ENCODE peak calls at places on chromosomes 5 and 9, in seven cellular contexts. One of them, this sample, is unnamed.

GRCh38 chr9:13971910-13972655 is 341.9 kb downstream of the NFIB start:
- DNase-seq in ovary: no peak
- DNase-seq in lower leg skin: no peak
- DNase-seq in stomach: no peak
- DNase-seq in fibroblast of lung: no peak
- DNase-seq in endodermal cell: no peak
- DNase-seq in brain microvascular endothelial cell: no peak
- DNase-seq in this sample: no peak

GRCh38 chr5:132202711-132203463 is 24.8 kb downstream of the P4HA2 start:
- DNase-seq in ovary: no peak
- DNase-seq in lower leg skin: no peak
- DNase-seq in stomach: no peak
- DNase-seq in fibroblast of lung: no peak
- DNase-seq in endodermal cell: peak
- DNase-seq in brain microvascular endothelial cell: no peak
- DNase-seq in this sample: no peak

GRCh38 chr9:100554935-100555401 is 22.9 kb upstream of the CAVIN4 start:
- DNase-seq in ovary: no peak
- DNase-seq in lower leg skin: no peak
- DNase-seq in stomach: no peak
- DNase-seq in fibroblast of lung: peak
- DNase-seq in endodermal cell: no peak
- DNase-seq in brain microvascular endothelial cell: peak
- DNase-seq in this sample: peak

GRCh38 chr9:76302947-76303550 is 91.2 kb downstream of the RFK start:
- DNase-seq in ovary: no peak
- DNase-seq in lower leg skin: no peak
- DNase-seq in stomach: no peak
- DNase-seq in fibroblast of lung: peak
- DNase-seq in endodermal cell: no peak
- DNase-seq in brain microvascular endothelial cell: peak
- DNase-seq in this sample: peak

GRCh38 chr9:133148351-133149129 is 15.2 kb downstream of the GBGT1 start:
- DNase-seq in ovary: peak
- DNase-seq in lower leg skin: peak
- DNase-seq in stomach: peak
- DNase-seq in fibroblast of lung: peak
- DNase-seq in endodermal cell: peak
- DNase-seq in brain microvascular endothelial cell: no peak
- DNase-seq in this sample: peak

GRCh38 chr5:135353952-135354721 is 44.9 kb downstream of the MACROH2A1 start:
- DNase-seq in ovary: no peak
- DNase-seq in lower leg skin: no peak
- DNase-seq in stomach: no peak
- DNase-seq in fibroblast of lung: peak
- DNase-seq in endodermal cell: no peak
- DNase-seq in brain microvascular endothelial cell: peak
- DNase-seq in this sample: peak

GRCh38 chr5:1096792-1097191 is 15.1 kb downstream of the SLC12A7 start:
- DNase-seq in ovary: no peak
- DNase-seq in lower leg skin: no peak
- DNase-seq in stomach: no peak
- DNase-seq in fibroblast of lung: no peak
- DNase-seq in endodermal cell: no peak
- DNase-seq in brain microvascular endothelial cell: no peak
- DNase-seq in this sample: no peak

GRCh38 chr9:16223074-16223871 is 647.2 kb downstream of the BNC2 start:
- DNase-seq in ovary: no peak
- DNase-seq in lower leg skin: no peak
- DNase-seq in stomach: no peak
- DNase-seq in fibroblast of lung: peak
- DNase-seq in endodermal cell: no peak
- DNase-seq in brain microvascular endothelial cell: no peak
- DNase-seq in this sample: no peak

GRCh38 chr5:443239-444151 is 519 bp downstream of the EXOC3 start:
- DNase-seq in ovary: peak
- DNase-seq in lower leg skin: no peak
- DNase-seq in stomach: no peak
- DNase-seq in fibroblast of lung: no peak
- DNase-seq in endodermal cell: no peak
- DNase-seq in brain microvascular endothelial cell: no peak
- DNase-seq in this sample: no peak

GRCh38 chr9:116219686-116220085 is 66.1 kb downstream of the PAPPA start:
- DNase-seq in ovary: peak
- DNase-seq in lower leg skin: no peak
- DNase-seq in stomach: no peak
- DNase-seq in fibroblast of lung: no peak
- DNase-seq in endodermal cell: peak
- DNase-seq in brain microvascular endothelial cell: no peak
- DNase-seq in this sample: no peak

GRCh38 chr9:90795084-90795483 is 6.5 kb upstream of the SYK start:
- DNase-seq in ovary: no peak
- DNase-seq in lower leg skin: no peak
- DNase-seq in stomach: no peak
- DNase-seq in fibroblast of lung: no peak
- DNase-seq in endodermal cell: no peak
- DNase-seq in brain microvascular endothelial cell: no peak
- DNase-seq in this sample: no peak

GRCh38 chr5:128974567-128974966 is 9.3 kb downstream of the SLC27A6 start:
- DNase-seq in ovary: no peak
- DNase-seq in lower leg skin: no peak
- DNase-seq in stomach: no peak
- DNase-seq in fibroblast of lung: no peak
- DNase-seq in endodermal cell: no peak
- DNase-seq in brain microvascular endothelial cell: no peak
- DNase-seq in this sample: no peak

GRCh38 chr5:159456722-159457462 is 126.6 kb upstream of the IL12B start:
- DNase-seq in ovary: no peak
- DNase-seq in lower leg skin: no peak
- DNase-seq in stomach: no peak
- DNase-seq in fibroblast of lung: no peak
- DNase-seq in endodermal cell: peak
- DNase-seq in brain microvascular endothelial cell: no peak
- DNase-seq in this sample: peak

GRCh38 chr5:128644863-128645262 is 106.8 kb upstream of the FBN2 start:
- DNase-seq in ovary: no peak
- DNase-seq in lower leg skin: no peak
- DNase-seq in stomach: no peak
- DNase-seq in fibroblast of lung: peak
- DNase-seq in endodermal cell: no peak
- DNase-seq in brain microvascular endothelial cell: peak
- DNase-seq in this sample: peak

GRCh38 chr5:111111956-111112355 is 19.8 kb downstream of the WDR36 start:
- DNase-seq in ovary: no peak
- DNase-seq in lower leg skin: no peak
- DNase-seq in stomach: no peak
- DNase-seq in fibroblast of lung: no peak
- DNase-seq in endodermal cell: no peak
- DNase-seq in brain microvascular endothelial cell: no peak
- DNase-seq in this sample: no peak

GRCh38 chr5:78659714-78660113 is 11.1 kb upstream of the LHFPL2 start:
- DNase-seq in ovary: no peak
- DNase-seq in lower leg skin: no peak
- DNase-seq in stomach: no peak
- DNase-seq in fibroblast of lung: peak
- DNase-seq in endodermal cell: no peak
- DNase-seq in brain microvascular endothelial cell: peak
- DNase-seq in this sample: peak

GRCh38 chr5:53403758-53404157 is 76.7 kb upstream of the FST start:
- DNase-seq in ovary: no peak
- DNase-seq in lower leg skin: no peak
- DNase-seq in stomach: no peak
- DNase-seq in fibroblast of lung: peak
- DNase-seq in endodermal cell: no peak
- DNase-seq in brain microvascular endothelial cell: peak
- DNase-seq in this sample: no peak

GRCh38 chr5:132365213-132365612 is 4.3 kb upstream of the SLC22A5 start:
- DNase-seq in ovary: no peak
- DNase-seq in lower leg skin: no peak
- DNase-seq in stomach: no peak
- DNase-seq in fibroblast of lung: no peak
- DNase-seq in endodermal cell: no peak
- DNase-seq in brain microvascular endothelial cell: peak
- DNase-seq in this sample: peak

GRCh38 chr5:172616730-172617129 is 24.3 kb upstream of the NEURL1B start:
- DNase-seq in ovary: peak
- DNase-seq in lower leg skin: no peak
- DNase-seq in stomach: no peak
- DNase-seq in fibroblast of lung: peak
- DNase-seq in endodermal cell: no peak
- DNase-seq in brain microvascular endothelial cell: peak
- DNase-seq in this sample: peak

GRCh38 chr5:110899566-110900412 is 161.0 kb downstream of the SLC25A46 start:
- DNase-seq in ovary: no peak
- DNase-seq in lower leg skin: no peak
- DNase-seq in stomach: no peak
- DNase-seq in fibroblast of lung: peak
- DNase-seq in endodermal cell: no peak
- DNase-seq in brain microvascular endothelial cell: peak
- DNase-seq in this sample: peak

GRCh38 chr9:90423661-90424193 is 218.9 kb downstream of the DIRAS2 start:
- DNase-seq in ovary: no peak
- DNase-seq in lower leg skin: no peak
- DNase-seq in stomach: no peak
- DNase-seq in fibroblast of lung: no peak
- DNase-seq in endodermal cell: no peak
- DNase-seq in brain microvascular endothelial cell: no peak
- DNase-seq in this sample: no peak

GRCh38 chr9:33458444-33458843 is 11.1 kb upstream of the AQP3 start:
- DNase-seq in ovary: no peak
- DNase-seq in lower leg skin: no peak
- DNase-seq in stomach: peak
- DNase-seq in fibroblast of lung: no peak
- DNase-seq in endodermal cell: peak
- DNase-seq in brain microvascular endothelial cell: no peak
- DNase-seq in this sample: no peak

GRCh38 chr9:124574944-124575343 is 67.7 kb upstream of the NR5A1 start:
- DNase-seq in ovary: no peak
- DNase-seq in lower leg skin: no peak
- DNase-seq in stomach: no peak
- DNase-seq in fibroblast of lung: peak
- DNase-seq in endodermal cell: no peak
- DNase-seq in brain microvascular endothelial cell: peak
- DNase-seq in this sample: peak

GRCh38 chr9:22374021-22374420 is 72.6 kb upstream of the DMRTA1 start:
- DNase-seq in ovary: no peak
- DNase-seq in lower leg skin: no peak
- DNase-seq in stomach: no peak
- DNase-seq in fibroblast of lung: no peak
- DNase-seq in endodermal cell: peak
- DNase-seq in brain microvascular endothelial cell: no peak
- DNase-seq in this sample: no peak

GRCh38 chr9:92170848-92171247 is 55.6 kb upstream of the SPTLC1 start:
- DNase-seq in ovary: no peak
- DNase-seq in lower leg skin: no peak
- DNase-seq in stomach: no peak
- DNase-seq in fibroblast of lung: no peak
- DNase-seq in endodermal cell: no peak
- DNase-seq in brain microvascular endothelial cell: no peak
- DNase-seq in this sample: no peak

GRCh38 chr9:112326194-112326593 is 7.2 kb downstream of the PTBP3 start:
- DNase-seq in ovary: no peak
- DNase-seq in lower leg skin: no peak
- DNase-seq in stomach: no peak
- DNase-seq in fibroblast of lung: no peak
- DNase-seq in endodermal cell: no peak
- DNase-seq in brain microvascular endothelial cell: no peak
- DNase-seq in this sample: no peak

GRCh38 chr5:172051643-172052362 is 45.4 kb upstream of the FBXW11 start:
- DNase-seq in ovary: no peak
- DNase-seq in lower leg skin: no peak
- DNase-seq in stomach: no peak
- DNase-seq in fibroblast of lung: no peak
- DNase-seq in endodermal cell: no peak
- DNase-seq in brain microvascular endothelial cell: no peak
- DNase-seq in this sample: peak

GRCh38 chr9:79240774-79241173 is 331.0 kb upstream of the TLE4 start:
- DNase-seq in ovary: no peak
- DNase-seq in lower leg skin: no peak
- DNase-seq in stomach: no peak
- DNase-seq in fibroblast of lung: no peak
- DNase-seq in endodermal cell: no peak
- DNase-seq in brain microvascular endothelial cell: no peak
- DNase-seq in this sample: no peak
- TF ChIP-seq CTCF in ovary: no peak
- TF ChIP-seq CTCF in lower leg skin: no peak
- TF ChIP-seq CTCF in stomach: no peak
- TF ChIP-seq CTCF in fibroblast of lung: no peak
- TF ChIP-seq CTCF in endodermal cell: no peak
- TF ChIP-seq CTCF in brain microvascular endothelial cell: no peak
- TF ChIP-seq CTCF in this sample: no peak

GRCh38 chr9:2809692-2810423 is 34.0 kb downstream of the PUM3 start:
- DNase-seq in ovary: peak
- DNase-seq in lower leg skin: no peak
- DNase-seq in stomach: no peak
- DNase-seq in fibroblast of lung: peak
- DNase-seq in endodermal cell: peak
- DNase-seq in brain microvascular endothelial cell: peak
- DNase-seq in this sample: peak
- H3K4me3 ChIP-seq in ovary: no peak
- H3K4me3 ChIP-seq in lower leg skin: no peak
- H3K4me3 ChIP-seq in stomach: no peak
- H3K4me3 ChIP-seq in fibroblast of lung: no peak
- H3K4me3 ChIP-seq in endodermal cell: peak
- H3K4me3 ChIP-seq in brain microvascular endothelial cell: no peak
- H3K4me3 ChIP-seq in this sample: no peak

DNA sequence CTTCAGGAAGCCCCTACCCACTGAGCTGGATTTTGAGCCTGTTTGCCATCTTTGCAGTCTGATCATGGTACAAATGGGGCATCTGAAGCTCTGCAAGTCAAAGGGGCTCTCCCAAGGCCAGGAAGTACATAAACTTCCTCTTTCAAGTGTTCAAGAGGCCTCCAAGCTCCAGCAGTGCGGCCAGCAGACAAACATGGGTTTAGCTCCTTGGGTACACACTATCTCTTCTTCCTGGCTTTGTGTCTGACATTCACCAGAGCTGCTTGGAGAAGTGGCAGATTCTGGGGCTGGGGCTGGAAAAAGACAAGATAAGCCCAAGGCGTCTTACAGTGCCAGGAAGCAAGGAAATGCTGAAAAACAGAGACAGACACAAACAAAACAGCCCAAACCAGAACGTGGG is 34.1 kb downstream of the LAMC3 start:
- DNase-seq in ovary: no peak
- DNase-seq in lower leg skin: no peak
- DNase-seq in stomach: no peak
- DNase-seq in fibroblast of lung: no peak
- DNase-seq in endodermal cell: no peak
- DNase-seq in brain microvascular endothelial cell: no peak
- DNase-seq in this sample: no peak
- TF ChIP-seq CTCF in ovary: no peak
- TF ChIP-seq CTCF in lower leg skin: no peak
- TF ChIP-seq CTCF in stomach: no peak
- TF ChIP-seq CTCF in fibroblast of lung: no peak
- TF ChIP-seq CTCF in endodermal cell: no peak
- TF ChIP-seq CTCF in brain microvascular endothelial cell: no peak
- TF ChIP-seq CTCF in this sample: no peak

DNA sequence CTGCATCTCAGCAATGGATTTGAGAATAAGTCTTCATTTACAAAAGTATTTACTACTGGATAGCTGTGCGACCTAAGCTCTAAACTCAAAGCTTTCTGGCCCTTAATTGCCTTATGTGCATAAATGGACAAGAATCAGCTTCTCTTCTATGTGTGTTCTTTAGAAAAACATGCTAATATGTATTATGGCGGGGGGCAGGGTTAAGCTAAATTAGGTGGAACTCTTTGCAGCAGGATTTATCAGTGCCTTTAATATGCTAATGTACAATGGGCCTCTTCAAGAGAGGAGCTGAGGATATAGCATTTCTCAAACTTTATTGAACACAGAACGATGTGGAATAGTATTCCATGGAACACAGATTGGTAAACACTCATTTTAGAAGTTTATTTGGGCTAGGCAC is 10.0 kb upstream of the NIPAL4 start:
- DNase-seq in ovary: no peak
- DNase-seq in lower leg skin: no peak
- DNase-seq in stomach: no peak
- DNase-seq in fibroblast of lung: no peak
- DNase-seq in endodermal cell: no peak
- DNase-seq in brain microvascular endothelial cell: no peak
- DNase-seq in this sample: no peak
- H3K4me3 ChIP-seq in ovary: no peak
- H3K4me3 ChIP-seq in lower leg skin: no peak
- H3K4me3 ChIP-seq in stomach: no peak
- H3K4me3 ChIP-seq in fibroblast of lung: no peak
- H3K4me3 ChIP-seq in endodermal cell: no peak
- H3K4me3 ChIP-seq in brain microvascular endothelial cell: no peak
- H3K4me3 ChIP-seq in this sample: no peak